ENCODE peak calls at places on chromosomes 2 and 18, in eight cellular contexts. N, X, Y, T, H, O, V and J are unnamed samples.

GRCh38 chr18:69109686-69110085 is 291.0 kb upstream of the DOK6 start:
- DNase-seq in N (peak; percentile 2), X (no peak), Y (no peak), T (no peak), H (no peak), O (peak; percentile 22), V (no peak), J (no peak)

GRCh38 chr18:3093624-3094354 is 80.8 kb upstream of the LPIN2 start:
- DNase-seq in N (no peak), X (no peak), Y (no peak), T (no peak), H (peak; percentile 34), O (no peak), V (no peak), J (no peak)

GRCh38 chr18:59546164-59546563 is 151.1 kb downstream of the CCBE1 start:
- DNase-seq in N (peak; percentile 89), X (no peak), Y (peak; percentile 83), T (no peak), H (no peak), O (peak; percentile 92), V (no peak), J (no peak)

GRCh38 chr2:157258520-157259326 is 1.2 kb downstream of the GALNT5 start:
- DNase-seq in N (no peak), X (no peak), Y (no peak), T (no peak), H (no peak), O (no peak), V (no peak), J (no peak)

GRCh38 chr2:71782323-71782722 is 329.0 kb downstream of the DYSF start:
- DNase-seq in N (no peak), X (no peak), Y (no peak), T (no peak), H (peak; percentile 2), O (no peak), V (peak; percentile 2), J (no peak)

GRCh38 chr2:108459441-108459840 is 10.4 kb downstream of the GCC2 start:
- DNase-seq in N (no peak), X (no peak), Y (peak; percentile 6), T (no peak), H (no peak), O (no peak), V (no peak), J (no peak)

GRCh38 chr2:168456526-168457176 is 579 bp downstream of the CERS6 start:
- DNase-seq in N (peak; percentile 21), X (no peak), Y (peak; percentile 42), T (no peak), H (peak; percentile 14), O (no peak), V (peak; percentile 57), J (peak; percentile 29)

GRCh38 chr18:36934884-36935283 is 106.0 kb downstream of the KIAA1328 start:
- DNase-seq in N (peak; percentile 85), X (no peak), Y (peak; percentile 23), T (no peak), H (no peak), O (peak; percentile 68), V (no peak), J (no peak)

GRCh38 chr2:37350034-37350433 is 5.6 kb downstream of the QPCT start:
- DNase-seq in N (no peak), X (peak; percentile 63), Y (no peak), T (no peak), H (no peak), O (no peak), V (no peak), J (no peak)

GRCh38 chr2:37344453-37345361 is at the start of gene QPCT:
- DNase-seq in N (peak; percentile 47), X (peak; percentile 68), Y (no peak), T (peak; percentile 53), H (peak; percentile 48), O (peak; percentile 59), V (peak; percentile 46), J (peak; percentile 60)

GRCh38 chr2:37350917-37351316 is 6.5 kb downstream of the QPCT start:
- DNase-seq in N (no peak), X (no peak), Y (no peak), T (no peak), H (no peak), O (no peak), V (no peak), J (no peak)

GRCh38 chr2:37349376-37349775 is 4.9 kb downstream of the QPCT start:
- DNase-seq in N (no peak), X (peak; percentile 52), Y (no peak), T (no peak), H (no peak), O (no peak), V (no peak), J (peak; percentile 29)

DNA sequence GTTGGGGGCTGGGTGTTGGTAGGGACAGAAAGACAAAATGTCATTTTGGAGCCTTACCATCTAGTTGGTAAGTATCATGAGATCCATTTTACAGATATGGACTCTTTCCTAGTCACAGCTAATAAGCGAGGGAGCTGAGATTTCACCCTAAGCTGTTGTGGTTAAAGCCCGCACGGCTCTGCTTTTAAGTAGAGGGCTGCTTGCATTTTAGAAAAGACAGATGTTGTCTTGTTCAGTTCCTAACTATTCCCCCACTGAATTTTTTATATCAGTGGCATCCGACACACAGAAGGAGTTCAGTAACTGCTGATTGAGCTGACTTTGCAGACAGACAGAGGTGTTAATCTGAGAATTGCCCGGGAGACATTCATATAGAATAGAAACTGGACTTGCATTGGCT is 3.7 kb downstream of the QPCT start:
- DNase-seq in N (no peak), X (no peak), Y (no peak), T (no peak), H (no peak), O (no peak), V (no peak), J (no peak)
- H3K27ac ChIP-seq in N (no peak overlapping the region), X (peak overlapping the region; percentile 43), Y (no peak overlapping the region), T (no peak overlapping the region), H (no peak overlapping the region), O (no peak overlapping the region), V (no peak overlapping the region), J (no peak overlapping the region)

GRCh38 chr18:10416020-10416419 is 38.4 kb upstream of the APCDD1 start:
- DNase-seq in N (no peak), X (no peak), Y (no peak), T (no peak), H (no peak), O (no peak), V (no peak), J (no peak)

GRCh38 chr18:10410472-10411300 is 43.7 kb upstream of the APCDD1 start:
- DNase-seq in N (peak; percentile 43), X (no peak), Y (peak; percentile 27), T (no peak), H (no peak), O (no peak), V (no peak), J (no peak)

GRCh38 chr18:10412933-10413332 is 41.5 kb upstream of the APCDD1 start:
- DNase-seq in N (no peak), X (no peak), Y (peak; percentile 98), T (no peak), H (no peak), O (no peak), V (no peak), J (no peak)

GRCh38 chr18:10414293-10414842 is 40.1 kb upstream of the APCDD1 start:
- DNase-seq in N (no peak), X (no peak), Y (no peak), T (no peak), H (no peak), O (no peak), V (no peak), J (no peak)

GRCh38 chr18:10413722-10414121 is 40.7 kb upstream of the APCDD1 start:
- DNase-seq in N (no peak), X (no peak), Y (no peak), T (no peak), H (no peak), O (no peak), V (no peak), J (no peak)
- H3K27ac ChIP-seq in N (no peak overlapping the region), X (no peak overlapping the region), Y (peak overlapping the region; percentile 96), T (no peak overlapping the region), H (no peak overlapping the region), O (no peak overlapping the region), V (no peak overlapping the region), J (no peak overlapping the region)

GRCh38 chr18:77133920-77134496 is 1.4 kb upstream of the MBP start:
- DNase-seq in N (no peak), X (no peak), Y (no peak), T (peak; percentile 71), H (peak; percentile 53), O (no peak), V (no peak), J (no peak)

GRCh38 chr18:77131652-77132368 is 773 bp downstream of the MBP start:
- DNase-seq in N (no peak), X (peak; percentile 34), Y (peak; percentile 56), T (peak; percentile 64), H (peak; percentile 66), O (no peak), V (peak; percentile 65), J (no peak)

GRCh38 chr18:77133051-77133919 is 702 bp upstream of the MBP start:
- DNase-seq in N (no peak), X (no peak), Y (no peak), T (no peak), H (peak; percentile 29), O (no peak), V (no peak), J (no peak)

GRCh38 chr18:77131100-77131651 is 1.4 kb downstream of the MBP start:
- DNase-seq in N (no peak), X (peak; percentile 36), Y (peak; percentile 35), T (no peak), H (peak; percentile 59), O (peak; percentile 45), V (peak; percentile 64), J (no peak)

DNA sequence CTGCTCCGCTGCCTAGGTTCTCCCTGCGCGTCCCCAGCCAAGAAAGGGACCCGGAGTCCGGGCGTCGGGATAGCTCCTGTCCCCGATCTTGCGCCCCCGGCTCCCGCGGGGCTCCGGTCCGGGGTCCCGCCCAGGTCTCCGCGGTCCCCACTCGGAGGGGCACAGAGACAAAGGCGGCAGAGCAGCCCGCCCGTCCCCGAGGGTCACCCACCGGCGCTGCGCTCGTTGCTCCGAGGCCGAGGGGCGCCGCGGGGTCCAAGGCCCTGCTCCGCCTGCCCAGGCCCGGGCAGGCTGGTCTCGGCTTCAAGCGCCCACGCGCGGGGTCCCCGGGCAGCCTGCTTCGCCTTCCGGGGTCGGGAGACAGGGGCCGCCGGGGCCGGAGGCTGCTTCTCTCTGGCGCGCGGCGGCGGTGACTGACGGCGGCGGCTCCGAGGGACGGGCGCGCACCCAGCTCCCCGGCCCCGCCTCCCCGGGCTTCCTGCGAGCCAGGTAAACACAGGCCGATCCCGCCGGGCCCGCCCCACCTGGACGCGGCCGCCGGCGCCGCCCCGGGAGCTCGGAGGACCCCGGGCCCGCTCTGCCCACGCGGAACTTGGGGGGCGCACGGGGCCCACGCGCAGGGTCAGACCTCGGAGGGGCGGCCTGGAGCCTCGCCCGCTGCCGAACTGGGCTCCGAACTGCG is at the start of gene MBP:
- DNase-seq in N (no peak), X (peak; percentile 68), Y (peak; percentile 71), T (no peak), H (peak; percentile 50), O (no peak), V (peak; percentile 75), J (peak; percentile 45)
- H3K27ac ChIP-seq in N (peak within 1 kb of the TSS; percentile 96), X (peak within 1 kb of the TSS; percentile 11), Y (peak within 1 kb of the TSS; percentile 95), T (peak within 1 kb of the TSS; percentile 90), H (peak within 1 kb of the TSS; percentile 93), O (peak within 1 kb of the TSS; percentile 96), V (peak within 1 kb of the TSS; percentile 87), J (peak within 1 kb of the TSS; percentile 98)

DNA sequence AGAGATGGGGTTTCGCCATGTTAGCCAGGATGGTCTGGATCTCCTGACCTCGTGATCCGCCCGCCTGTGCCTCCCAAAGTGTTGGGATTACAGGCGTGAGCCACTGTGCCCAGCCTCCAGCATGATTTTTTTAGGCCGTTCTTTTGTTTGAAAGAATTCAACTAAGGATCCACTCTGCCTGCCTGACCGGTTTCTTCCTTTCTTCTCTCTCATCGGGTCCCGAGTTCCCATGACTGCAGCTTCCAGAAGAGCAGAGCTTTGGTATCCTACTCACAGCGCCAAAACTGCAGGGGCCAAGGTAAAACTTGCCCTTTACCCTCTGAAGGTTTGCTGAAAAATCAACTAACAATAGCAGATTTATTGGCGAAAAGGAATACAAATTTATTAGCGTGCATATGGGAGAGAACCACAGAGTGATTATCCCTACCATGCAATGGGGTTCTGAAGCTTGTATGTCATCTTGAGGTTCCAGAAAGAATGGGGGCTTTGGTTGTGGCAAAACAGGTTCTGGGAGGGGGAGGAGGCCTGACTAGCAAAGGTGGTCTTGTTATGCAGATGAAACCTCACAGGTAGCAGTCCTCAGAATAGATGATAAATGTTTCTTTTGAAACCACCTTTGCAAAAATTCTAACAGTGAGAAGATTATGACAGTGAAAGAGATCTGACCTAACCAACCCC is 87.0 kb upstream of the MSH6 start:
- DNase-seq in N (no peak), X (peak; percentile 23), Y (no peak), T (no peak), H (no peak), O (no peak), V (no peak), J (no peak)
- H3K27ac ChIP-seq in N (no peak overlapping the region), X (peak overlapping the region; percentile 97), Y (no peak overlapping the region), T (no peak overlapping the region), H (no peak overlapping the region), O (no peak overlapping the region), V (no peak overlapping the region), J (no peak overlapping the region)